ENCODE peak calls at places on chromosome 11, in ten cellular contexts. L is activated effector memory CD4-positive, alpha-beta T cell treated with Interleukin-2 at 50 U/mL for 16 hours; A is AG08395; T is activated CD4-positive, alpha-beta T cell treated with anti-CD3 and anti-CD28 coated beads, Interleukin-2, amount 10 ng/mL, durations not matched to agents 7 days and 5 days; O is stimulated activated CD4-positive, alpha-beta T cell treated with anti-CD3 and anti-CD28 coated beads, Interleukin-2, amount 100 ng/mL, for 48 hours; V is tibial artery; G is NCI-H1417; K is ACHN; U is AG09319; F is NCI-H187. N is an unnamed sample.

GRCh38 chr11:5004429-5005274 is 10.0 kb downstream of the OR51L1 start:
- DNase-seq in L (no peak), A (peak; percentile 43), T (peak; percentile 41), O (peak; percentile 23), V (no peak), G (peak; percentile 84), K (peak; percentile 54), U (peak; percentile 15), F (peak; percentile 65), N (peak; percentile 52)

GRCh38 chr11:22922672-22923071 is 62.4 kb upstream of the CCDC179 start:
- DNase-seq in L (no peak), A (no peak), T (no peak), O (no peak), V (no peak), G (no peak), K (no peak), U (no peak), F (peak; percentile 17), N (no peak)

GRCh38 chr11:112844530-112844929 is 116.7 kb upstream of the NCAM1 start:
- DNase-seq in L (no peak), A (no peak), T (no peak), O (no peak), V (no peak), G (no peak), K (no peak), U (no peak), F (no peak), N (no peak)

GRCh38 chr11:285894-286220 is 3.1 kb upstream of the PGGHG start:
- DNase-seq in L (no peak), A (no peak), T (no peak), O (no peak), V (peak; percentile 43), G (no peak), K (no peak), U (no peak), F (no peak), N (no peak)

GRCh38 chr11:80758787-80759186 is 1318.0 kb upstream of the TENM4 start:
- DNase-seq in L (no peak), A (no peak), T (no peak), O (no peak), V (no peak), G (no peak), K (no peak), U (no peak), F (no peak), N (no peak)

GRCh38 chr11:95845168-95845567 is 54.9 kb downstream of the CEP57 start:
- DNase-seq in L (no peak), A (no peak), T (no peak), O (no peak), V (no peak), G (no peak), K (no peak), U (no peak), F (no peak), N (no peak)

GRCh38 chr11:100682247-100682969 is 4.7 kb upstream of the ARHGAP42 start:
- DNase-seq in L (no peak), A (peak; percentile 50), T (no peak), O (no peak), V (no peak), G (peak; percentile 45), K (peak; percentile 42), U (no peak), F (no peak), N (peak; percentile 20)

GRCh38 chr11:131762346-131763110 is 392.1 kb downstream of the NTM start:
- DNase-seq in L (no peak), A (no peak), T (no peak), O (no peak), V (no peak), G (no peak), K (no peak), U (no peak), F (no peak), N (no peak)

GRCh38 chr11:102485095-102485722 is 32.6 kb upstream of the TMEM123 start:
- DNase-seq in L (no peak), A (no peak), T (no peak), O (no peak), V (no peak), G (no peak), K (no peak), U (no peak), F (no peak), N (peak; percentile 16)

GRCh38 chr11:79440451-79441158 is at the start of gene TENM4:
- DNase-seq in L (no peak), A (peak; percentile 65), T (no peak), O (no peak), V (peak; percentile 85), G (peak; percentile 91), K (peak; percentile 78), U (peak; percentile 43), F (peak; percentile 46), N (peak; percentile 28)

GRCh38 chr11:23574149-23574548 is 713.9 kb upstream of the CCDC179 start:
- DNase-seq in L (no peak), A (no peak), T (no peak), O (no peak), V (no peak), G (peak; percentile 32), K (no peak), U (no peak), F (no peak), N (no peak)

GRCh38 chr11:46537851-46538295 is 56.0 kb downstream of the AMBRA1 start:
- DNase-seq in L (peak; percentile 39), A (peak; percentile 81), T (peak; percentile 78), O (peak; percentile 52), V (no peak), G (peak; percentile 94), K (peak; percentile 68), U (no peak), F (peak; percentile 49), N (peak; percentile 63)

GRCh38 chr11:46069595-46069994 is 51.7 kb downstream of the PHF21A start:
- DNase-seq in L (no peak), A (no peak), T (no peak), O (no peak), V (no peak), G (no peak), K (no peak), U (no peak), F (no peak), N (no peak)

GRCh38 chr11:15918674-15919073 is 437.7 kb downstream of the SOX6 start:
- DNase-seq in L (no peak), A (no peak), T (no peak), O (no peak), V (no peak), G (no peak), K (no peak), U (no peak), F (no peak), N (no peak)

GRCh38 chr11:70913715-70914231 is 338.6 kb downstream of the SHANK2 start:
- DNase-seq in L (no peak), A (no peak), T (no peak), O (no peak), V (no peak), G (peak; percentile 99), K (no peak), U (no peak), F (peak; percentile 92), N (peak; percentile 79)

GRCh38 chr11:104759464-104759863 is 138.8 kb downstream of the CASP12 start:
- DNase-seq in L (no peak), A (no peak), T (no peak), O (no peak), V (no peak), G (no peak), K (no peak), U (no peak), F (no peak), N (no peak)

GRCh38 chr11:1942541-1943260 is 4.4 kb upstream of the MRPL23 start:
- DNase-seq in L (no peak), A (no peak), T (peak; percentile 5), O (no peak), V (peak; percentile 42), G (no peak), K (no peak), U (no peak), F (no peak), N (no peak)

GRCh38 chr11:68914761-68915160 is 11.1 kb downstream of the IGHMBP2 start:
- DNase-seq in L (no peak), A (no peak), T (no peak), O (no peak), V (no peak), G (no peak), K (no peak), U (no peak), F (no peak), N (no peak)

GRCh38 chr11:59560290-59560701 is 49.0 kb downstream of the OR4D9 start:
- DNase-seq in L (peak; percentile 44), A (peak; percentile 35), T (peak; percentile 69), O (peak; percentile 85), V (peak; percentile 75), G (peak; percentile 95), K (peak; percentile 71), U (no peak), F (peak; percentile 33), N (peak; percentile 81)

GRCh38 chr11:3781423-3781822 is 15.9 kb downstream of the NUP98 start:
- DNase-seq in L (no peak), A (peak; percentile 31), T (no peak), O (no peak), V (no peak), G (no peak), K (no peak), U (no peak), F (no peak), N (no peak)

GRCh38 chr11:70709596-70709995 is 311.3 kb downstream of the CTTN start:
- DNase-seq in L (no peak), A (no peak), T (no peak), O (no peak), V (no peak), G (no peak), K (no peak), U (no peak), F (no peak), N (no peak)

GRCh38 chr11:113649311-113649710 is 56.8 kb downstream of the TMPRSS5 start:
- DNase-seq in L (no peak), A (no peak), T (no peak), O (no peak), V (no peak), G (no peak), K (no peak), U (no peak), F (no peak), N (no peak)

GRCh38 chr11:6531267-6531752 is 34.2 kb downstream of the DNHD1 start:
- DNase-seq in L (no peak), A (peak; percentile 79), T (peak; percentile 54), O (no peak), V (no peak), G (peak; percentile 66), K (peak; percentile 48), U (peak; percentile 16), F (no peak), N (peak; percentile 19)

GRCh38 chr11:14764899-14765527 is 121.4 kb downstream of the PDE3B start:
- DNase-seq in L (no peak), A (no peak), T (peak; percentile 76), O (no peak), V (no peak), G (no peak), K (no peak), U (no peak), F (no peak), N (peak; percentile 58)

GRCh38 chr11:17599460-17599925 is 52.4 kb downstream of the OTOG start:
- DNase-seq in L (no peak), A (no peak), T (peak; percentile 3), O (no peak), V (no peak), G (no peak), K (no peak), U (no peak), F (no peak), N (no peak)